ENCODE peak calls at places on chromosomes 5 and 9, in seven cellular contexts. X, A, V, P, Q, Y and K are unnamed samples.
A peak's percentile ranks its signal among the peaks of the same experiment; 100 is the strongest.

GRCh38 chr9:129647635-129648034 is 5.7 kb upstream of the ASB6 start:
- DNase-seq in Y (no peak), X (no peak), P (no peak), A (no peak), V (no peak), Q (no peak), K (no peak)

GRCh38 chr9:61668846-61669245 is 479.0 kb downstream of the SPATA31A7 start:
- DNase-seq in V (no peak), Y (no peak), P (no peak), A (no peak), Q (no peak), X (no peak), K (no peak)

GRCh38 chr5:123511290-123511647 is 708 bp upstream of the CSNK1G3 start:
- DNase-seq in V (no peak), A (no peak), Y (no peak), P (no peak), X (no peak), Q (peak; percentile 67), K (no peak)

GRCh38 chr5:15023266-15023665 is 151.7 kb upstream of the ANKH start:
- DNase-seq in Y (no peak), X (no peak), Q (no peak), P (no peak), V (no peak), A (no peak), K (no peak)

GRCh38 chr5:134129411-134130238 is 15.1 kb downstream of the TCF7 start:
- DNase-seq in Q (no peak), Y (no peak), V (no peak), A (no peak), X (no peak), P (no peak), K (no peak)

GRCh38 chr5:137808503-137809135 is 54.5 kb upstream of the HNRNPA0 start:
- DNase-seq in Q (no peak), A (no peak), P (no peak), Y (no peak), V (peak; percentile 39), X (no peak), K (peak; percentile 2)

GRCh38 chr5:115374057-115374775 is 77.8 kb upstream of the CCDC112 start:
- DNase-seq in V (no peak), P (no peak), Y (no peak), A (no peak), Q (no peak), X (no peak), K (no peak)

GRCh38 chr5:79133121-79133656 is 21.6 kb downstream of the BHMT start:
- DNase-seq in A (no peak), V (peak; percentile 61), P (no peak), Q (no peak), Y (no peak), X (no peak), K (no peak)

GRCh38 chr9:127634698-127635097 is 22.6 kb downstream of the STXBP1 start:
- DNase-seq in Y (no peak), A (no peak), Q (no peak), P (no peak), X (no peak), V (no peak), K (peak; percentile 53)